ENCODE peak calls at places on chromosome 21, in six cellular contexts. L is Peyer's patch, A is left ventricle myocardium inferior, D is lower lobe of right lung, H is adrenal gland, C is tibial artery. Z is an unnamed sample.
A peak's percentile ranks its signal among the peaks of the same experiment; 100 is the strongest.

GRCh38 chr21:37357691-37358090 is 8.9 kb upstream of the DYRK1A start:
- DNase-seq in A (no peak), D (no peak), L (no peak), C (no peak), H (no peak), Z (no peak)

GRCh38 chr21:31233711-31234110 is 110.3 kb downstream of the TIAM1 start:
- DNase-seq in L (no peak), C (no peak), A (no peak), H (no peak), D (no peak), Z (no peak)

GRCh38 chr21:15586752-15587436 is 142.9 kb upstream of the USP25 start:
- DNase-seq in D (no peak), H (no peak), L (no peak), A (no peak), C (no peak), Z (no peak)

GRCh38 chr21:37970548-37970947 is 54.3 kb upstream of the KCNJ6 start:
- DNase-seq in L (no peak), C (no peak), H (no peak), D (no peak), A (no peak), Z (no peak)

GRCh38 chr21:45971487-45972352 is 9.8 kb upstream of the COL6A1 start:
- DNase-seq in C (peak; percentile 68), A (peak; percentile 81), H (no peak), D (peak; percentile 57), L (peak; percentile 63), Z (peak; percentile 70)

GRCh38 chr21:36691539-36692124 is 7.3 kb upstream of the SIM2 start:
- DNase-seq in D (no peak), H (no peak), L (no peak), A (no peak), C (no peak), Z (no peak)

GRCh38 chr21:36790616-36791015 is 91.7 kb downstream of the SIM2 start:
- DNase-seq in H (no peak), C (no peak), D (no peak), A (no peak), L (no peak), Z (no peak)

GRCh38 chr21:43372663-43373386 is 54.1 kb downstream of the SIK1 start:
- DNase-seq in A (no peak), H (no peak), L (no peak), C (no peak), D (peak; percentile 87), Z (no peak)

GRCh38 chr21:29441651-29442050 is 142.9 kb downstream of the BACH1 start:
- DNase-seq in L (no peak), H (no peak), D (no peak), C (no peak), A (no peak), Z (no peak)

GRCh38 chr21:37380349-37381323 is 14.1 kb downstream of the DYRK1A start:
- DNase-seq in D (no peak), H (peak; percentile 47), C (no peak), A (no peak), L (no peak), Z (no peak)

GRCh38 chr21:27190601-27191000 is 223.7 kb upstream of the ADAMTS5 start:
- DNase-seq in A (no peak), L (no peak), C (no peak), H (no peak), D (no peak), Z (no peak)

GRCh38 chr21:37717534-37717933 is 198.7 kb downstream of the KCNJ6 start:
- DNase-seq in A (no peak), L (no peak), D (no peak), H (no peak), C (no peak), Z (no peak)

GRCh38 chr21:41768371-41769042 is 1.7 kb upstream of the RIPK4 start:
- DNase-seq in H (no peak), D (peak; percentile 51), L (peak; percentile 89), C (no peak), A (no peak), Z (peak; percentile 27)
- H3K4me3 ChIP-seq in H (peak overlapping the region; percentile 16), D (peak overlapping the region; percentile 43), L (no peak overlapping the region), C (peak overlapping the region; percentile 90), A (peak overlapping the region; percentile 46), Z (peak overlapping the region; percentile 28)

GRCh38 chr21:35436899-35437298 is 387.8 kb upstream of the RUNX1 start:
- DNase-seq in A (no peak), H (no peak), C (no peak), L (no peak), D (no peak), Z (no peak)
- TF ChIP-seq CTCF in A (no peak), H (no peak), C (no peak), L (no peak), D (no peak), Z (no peak)

GRCh38 chr21:33232640-33233039 is 2.9 kb downstream of the IFNAR2 start:
- DNase-seq in L (no peak), H (no peak), C (no peak), A (no peak), D (no peak), Z (no peak)

GRCh38 chr21:33229099-33229775 is 501 bp upstream of the IFNAR2 start:
- DNase-seq in A (no peak), C (no peak), H (no peak), D (no peak), L (no peak), Z (no peak)

GRCh38 chr21:33229776-33230517 is at the start of gene IFNAR2:
- DNase-seq in H (peak; percentile 64), L (peak; percentile 87), D (peak; percentile 87), C (peak; percentile 57), A (peak; percentile 84), Z (no peak)

GRCh38 chr21:33230518-33231324 is 983 bp downstream of the IFNAR2 start:
- DNase-seq in L (peak; percentile 84), A (peak; percentile 63), C (peak; percentile 22), D (peak; percentile 63), H (peak; percentile 28), Z (no peak)

GRCh38 chr21:33231526-33231925 is 1.8 kb downstream of the IFNAR2 start:
- DNase-seq in C (no peak), A (no peak), L (no peak), H (no peak), D (no peak), Z (no peak)
- H3K4me3 ChIP-seq in C (peak overlapping the region; percentile 100), A (peak overlapping the region; percentile 99), L (no peak overlapping the region), H (peak overlapping the region; percentile 88), D (peak overlapping the region; percentile 95), Z (no peak overlapping the region)

GRCh38 chr21:44962481-44962966 is 22.7 kb downstream of the SLX9 start:
- DNase-seq in A (no peak), C (no peak), D (peak; percentile 50), H (no peak), L (no peak), Z (peak; percentile 99)
- TF ChIP-seq CTCF in A (no peak), C (no peak), D (no peak), H (no peak), L (no peak), Z (no peak)

DNA sequence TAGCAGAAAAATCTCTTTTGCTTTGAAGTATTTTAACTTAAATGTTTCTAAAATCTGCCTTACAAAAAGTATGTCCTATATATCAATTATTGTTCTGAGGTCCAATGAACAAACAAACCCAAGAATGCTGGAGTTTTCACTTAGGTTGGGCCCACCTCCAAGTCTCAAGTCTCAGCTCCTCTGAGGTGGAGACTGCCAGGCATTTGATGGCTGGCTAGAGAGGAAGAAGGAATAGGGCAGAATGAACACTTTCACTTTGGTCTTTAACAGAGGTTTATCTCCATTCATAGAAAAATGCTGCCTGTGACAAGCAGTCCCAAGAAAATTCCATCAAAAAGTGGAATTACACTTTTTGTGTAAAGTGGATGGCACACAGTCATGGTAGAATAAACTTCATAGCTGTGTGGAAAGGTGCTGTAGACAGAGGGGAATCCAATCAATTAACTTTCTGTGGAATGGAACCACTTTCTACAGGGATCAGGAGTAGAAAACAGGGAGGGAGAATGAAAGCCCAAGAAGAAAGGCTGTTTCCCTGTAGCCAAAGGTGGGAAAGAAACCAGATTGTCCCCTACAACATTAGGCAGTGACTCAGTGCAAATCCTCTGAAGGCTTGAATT is 349.4 kb upstream of the RUNX1 start:
- DNase-seq in H (no peak), L (no peak), A (no peak), C (no peak), D (no peak), Z (no peak)
- H3K4me3 ChIP-seq in H (no peak overlapping the region), L (no peak overlapping the region), A (no peak overlapping the region), C (no peak overlapping the region), D (no peak overlapping the region), Z (no peak overlapping the region)